ENCODE peak calls at places on chromosome 6, in five cellular contexts. I, G, H, V and E are unnamed samples.

GRCh38 chr6:166625356-166625755 is 1.7 kb downstream of the RPS6KA2 start:
- DNase-seq in G (no peak), H (no peak), V (no peak), I (no peak), E (no peak)

GRCh38 chr6:75278474-75279077 is 6.0 kb downstream of the TMEM30A start:
- DNase-seq in G (no peak), V (no peak), I (no peak), H (no peak), E (no peak)

GRCh38 chr6:87053312-87053711 is 41.6 kb downstream of the CGA start:
- DNase-seq in I (no peak), H (no peak), V (no peak), G (no peak), E (no peak)

GRCh38 chr6:17101422-17102257 is at the start of gene STMND1:
- DNase-seq in H (peak), V (peak), G (no peak), I (no peak), E (no peak)

GRCh38 chr6:87588756-87589407 is 905 bp downstream of the RARS2 start:
- DNase-seq in G (no peak), H (no peak), I (no peak), V (no peak), E (no peak)

GRCh38 chr6:44234101-44235090 is 11.0 kb downstream of the SLC29A1 start:
- DNase-seq in V (no peak), I (no peak), H (peak), G (peak), E (peak)

GRCh38 chr6:138817799-138818198 is 21.9 kb downstream of the ECT2L start:
- DNase-seq in G (no peak), I (no peak), V (no peak), H (no peak), E (no peak)

GRCh38 chr6:42942444-42942843 is 13.2 kb downstream of the CNPY3 start:
- DNase-seq in I (no peak), H (no peak), V (no peak), G (no peak), E (peak)

GRCh38 chr6:30591008-30591407 is 19.8 kb downstream of the ABCF1 start:
- DNase-seq in V (no peak), I (no peak), H (no peak), G (no peak), E (no peak)

GRCh38 chr6:139240161-139241010 is 51.4 kb downstream of the TXLNB start:
- DNase-seq in G (no peak), I (no peak), H (no peak), V (no peak), E (no peak)

GRCh38 chr6:119148102-119148824 is 69.8 kb upstream of the FAM184A start:
- DNase-seq in G (no peak), H (peak), V (peak), I (no peak), E (no peak)

GRCh38 chr6:50087231-50087954 is 37.7 kb upstream of the DEFB112 start:
- DNase-seq in I (no peak), H (no peak), V (no peak), G (no peak), E (no peak)

GRCh38 chr6:100622907-100623692 is 158.4 kb upstream of the SIM1 start:
- DNase-seq in I (no peak), G (no peak), V (no peak), H (no peak), E (no peak)

GRCh38 chr6:45718901-45719300 is 296.8 kb downstream of the CLIC5 start:
- DNase-seq in V (no peak), G (no peak), I (no peak), H (no peak), E (no peak)

DNA sequence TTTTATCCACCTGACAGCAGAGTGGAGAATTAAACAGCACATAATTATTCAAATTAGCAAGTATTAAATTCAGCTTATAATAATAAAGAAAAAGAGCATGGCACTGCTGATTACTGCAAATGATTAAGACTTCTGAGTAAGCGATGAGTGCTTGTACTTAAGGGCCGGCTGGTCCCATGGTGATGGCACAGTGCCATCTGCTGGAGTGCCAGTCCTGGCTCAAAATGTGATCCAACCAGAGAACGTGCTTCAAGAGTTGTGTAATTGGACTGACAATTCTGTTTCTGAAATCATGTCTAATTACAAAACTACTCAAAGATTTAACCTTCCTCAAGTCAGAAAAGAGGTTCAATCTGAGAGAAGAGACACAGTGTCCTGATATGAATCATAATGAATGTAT is 181.6 kb upstream of the RGS17 start:
- DNase-seq in G (no peak), I (no peak), H (peak), V (peak), E (no peak)
- TF ChIP-seq CTCF in G (no peak), I (no peak), H (peak), V (peak), E (peak)

DNA sequence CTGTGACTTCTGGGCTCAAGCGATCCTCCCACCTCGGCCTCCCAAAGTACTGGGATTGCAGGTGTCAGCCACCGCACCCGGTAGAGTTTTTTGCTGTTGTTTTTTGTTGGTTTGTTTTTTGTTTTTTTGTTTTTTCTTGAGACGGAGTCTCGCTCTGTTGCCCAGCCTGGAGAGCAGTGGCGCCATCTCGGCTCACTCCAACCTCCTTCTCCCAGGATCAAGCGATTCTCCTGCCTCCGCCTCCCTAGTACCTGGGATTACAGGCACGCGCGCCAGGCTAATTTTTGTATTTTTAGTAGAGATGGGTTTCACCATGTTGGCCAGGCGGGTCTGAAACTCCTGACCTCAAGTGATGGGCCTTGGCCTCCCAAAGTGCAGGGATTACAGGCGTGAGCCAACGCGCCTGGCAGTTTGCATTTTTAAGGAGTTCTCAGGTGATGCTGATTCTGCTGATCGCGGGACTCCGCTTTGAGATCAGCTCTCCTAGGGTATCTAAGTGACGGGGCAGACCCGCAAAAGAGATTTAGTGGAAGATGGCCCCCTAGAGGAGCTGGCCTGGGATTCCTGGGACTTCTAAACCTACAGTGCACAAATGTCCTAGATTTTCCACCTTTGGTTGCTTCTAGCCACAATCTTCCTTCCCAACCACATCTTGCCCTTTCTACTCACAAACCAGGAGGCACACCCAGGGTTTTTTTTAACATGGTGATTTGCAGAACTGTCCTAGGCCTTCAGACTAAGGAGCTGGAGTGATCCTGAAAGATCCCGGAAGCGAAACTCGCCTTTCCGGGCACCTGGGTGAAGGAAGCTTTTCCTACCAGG is 45.2 kb downstream of the DPPA5 start:
- DNase-seq in V (no peak), I (no peak), G (no peak), H (no peak), E (no peak)
- TF ChIP-seq CTCF in V (no peak), I (no peak), G (no peak), H (no peak), E (peak)

GRCh38 chr6:149860834-149861602 is 3.1 kb downstream of the LRP11 start:
- DNase-seq in G (no peak), V (no peak), H (no peak), I (no peak), E (no peak)
- TF ChIP-seq CTCF in G (no peak), V (no peak), H (no peak), I (peak), E (peak)

GRCh38 chr6:11318835-11319813 is 86.7 kb upstream of the NEDD9 start:
- DNase-seq in I (no peak), V (no peak), H (no peak), G (no peak), E (no peak)

GRCh38 chr6:11322252-11322885 is 89.9 kb upstream of the NEDD9 start:
- DNase-seq in V (no peak), H (no peak), G (no peak), I (no peak), E (no peak)

GRCh38 chr6:11323666-11324452 is 91.4 kb upstream of the NEDD9 start:
- DNase-seq in I (no peak), V (no peak), G (peak), H (no peak), E (no peak)

GRCh38 chr6:11317885-11318771 is 85.7 kb upstream of the NEDD9 start:
- DNase-seq in H (peak), G (no peak), I (no peak), V (no peak), E (no peak)

DNA sequence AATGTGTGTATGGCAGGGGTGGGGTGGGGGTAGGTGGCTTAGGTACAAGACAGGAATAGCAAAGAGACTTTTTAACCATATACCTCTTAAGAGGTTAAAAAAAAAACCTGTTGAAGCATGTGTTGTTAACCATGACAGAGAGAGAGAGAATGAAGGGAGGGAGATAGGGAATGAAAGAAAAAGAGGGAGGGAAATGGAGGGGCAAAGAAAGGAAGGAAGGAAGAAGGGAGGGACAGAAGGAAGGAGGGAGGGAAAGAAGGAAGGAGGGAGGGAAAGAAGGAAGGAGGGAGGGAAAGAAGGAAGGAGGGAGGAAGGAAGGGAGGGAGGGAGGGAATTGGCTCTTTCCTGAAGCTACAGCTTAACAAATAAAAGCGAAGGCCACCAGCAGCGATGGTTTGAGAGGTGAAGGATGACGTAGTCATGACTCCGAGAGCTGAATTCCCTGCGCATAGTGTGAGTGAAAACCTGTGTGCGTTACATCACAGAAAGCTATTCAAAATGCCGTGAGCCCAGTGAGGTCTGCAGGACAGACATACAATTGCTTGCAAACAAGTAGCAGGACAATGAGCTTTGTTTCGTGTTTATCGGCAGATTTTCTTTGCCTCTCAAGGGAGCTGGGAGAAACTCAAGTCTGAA is 88.6 kb upstream of the NEDD9 start:
- DNase-seq in I (no peak), G (no peak), V (no peak), H (no peak), E (no peak)
- TF ChIP-seq CTCF in I (no peak), G (no peak), V (no peak), H (no peak), E (no peak)

GRCh38 chr6:27630727-27631613 is 158.1 kb upstream of the ZNF184 start:
- DNase-seq in V (peak), H (peak), I (no peak), G (no peak), E (no peak)
- TF ChIP-seq CTCF in V (peak), H (no peak), I (no peak), G (no peak), E (peak)

GRCh38 chr6:155406801-155407200 is 48.8 kb downstream of the NOX3 start:
- DNase-seq in G (no peak), I (no peak), V (no peak), H (no peak), E (no peak)

GRCh38 chr6:155408231-155408630 is 47.4 kb downstream of the NOX3 start:
- DNase-seq in I (no peak), G (no peak), H (no peak), V (no peak), E (no peak)

GRCh38 chr6:155412335-155412734 is 43.3 kb downstream of the NOX3 start:
- DNase-seq in V (no peak), G (no peak), H (no peak), I (no peak), E (no peak)

GRCh38 chr6:155404937-155405336 is 50.7 kb downstream of the NOX3 start:
- DNase-seq in V (no peak), G (no peak), I (no peak), H (no peak), E (no peak)

DNA sequence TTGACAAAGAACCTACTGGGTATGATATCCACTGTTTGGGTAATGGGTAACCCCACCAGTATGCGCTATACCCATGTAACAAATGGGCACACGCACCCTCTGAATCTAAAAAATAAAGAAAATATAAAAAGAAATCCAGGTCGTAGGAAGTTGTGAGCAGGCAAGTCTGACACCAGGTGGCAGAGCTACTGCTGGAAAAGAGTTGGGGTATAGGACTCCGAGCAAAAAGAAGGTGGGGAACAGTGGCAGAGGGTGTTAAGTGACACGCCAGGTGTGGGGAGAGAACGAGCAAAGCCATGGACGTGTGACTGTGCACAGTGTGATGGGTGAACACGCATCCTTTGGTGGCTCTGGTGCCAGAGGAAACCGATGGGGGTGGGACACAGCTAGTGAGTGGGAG is 46.7 kb downstream of the NOX3 start:
- DNase-seq in I (no peak), H (no peak), G (no peak), V (no peak), E (no peak)
- TF ChIP-seq CTCF in I (no peak), H (no peak), G (no peak), V (no peak), E (peak)

GRCh38 chr6:96789871-96790270 is 47.4 kb downstream of the GPR63 start:
- DNase-seq in V (no peak), H (no peak), I (no peak), G (no peak), E (no peak)

GRCh38 chr6:96792791-96793190 is 44.5 kb downstream of the GPR63 start:
- DNase-seq in I (no peak), G (no peak), V (no peak), H (no peak), E (no peak)

GRCh38 chr6:96794980-96795379 is 42.3 kb downstream of the GPR63 start:
- DNase-seq in I (no peak), V (no peak), G (no peak), H (no peak), E (no peak)

GRCh38 chr6:96795481-96795880 is 41.8 kb downstream of the GPR63 start:
- DNase-seq in V (no peak), I (no peak), G (no peak), H (peak), E (no peak)
- TF ChIP-seq CTCF in V (no peak), I (no peak), G (no peak), H (no peak), E (no peak)